ENCODE peak calls at places on chromosome 3, in eight cellular contexts. L is H9, G is cardiac fibroblast, M is ovary, W is cardiac muscle cell, X is omental fat pad, N is fibroblast of lung, F is glutamatergic neuron. O is an unnamed sample.

GRCh38 chr3:168024537-168024941 is 71.2 kb downstream of the GOLIM4 start:
- DNase-seq in M (no peak), F (no peak), L (no peak), N (peak), W (peak), X (no peak), G (peak), O (no peak)

GRCh38 chr3:107430214-107431047 is 53.2 kb downstream of the CCDC54 start:
- DNase-seq in X (no peak), W (peak), M (no peak), G (peak), N (peak), L (peak), F (no peak), O (no peak)

GRCh38 chr3:16437640-16438039 is 75.9 kb downstream of the RFTN1 start:
- DNase-seq in F (no peak), N (peak), G (no peak), X (no peak), M (no peak), W (no peak), L (no peak), O (no peak)

GRCh38 chr3:115915061-115915460 is 291.8 kb downstream of the GAP43 start:
- DNase-seq in G (no peak), N (no peak), X (no peak), L (no peak), W (no peak), F (no peak), M (no peak), O (no peak)

GRCh38 chr3:48600711-48601621 is 5.8 kb upstream of the COL7A1 start:
- DNase-seq in X (no peak), G (no peak), M (no peak), L (no peak), W (no peak), N (no peak), F (no peak), O (no peak)

GRCh38 chr3:185733980-185734724 is 90.7 kb downstream of the IGF2BP2 start:
- DNase-seq in X (no peak), N (peak), W (peak), G (peak), L (peak), M (no peak), F (no peak), O (no peak)

GRCh38 chr3:140545756-140546155 is 132.1 kb upstream of the TRIM42 start:
- DNase-seq in N (no peak), L (no peak), W (no peak), M (no peak), F (no peak), X (no peak), G (no peak), O (no peak)

GRCh38 chr3:40765884-40766283 is 241.1 kb downstream of the ZNF621 start:
- DNase-seq in G (peak), M (no peak), X (no peak), W (peak), F (no peak), L (no peak), N (no peak), O (no peak)

GRCh38 chr3:183253364-183253960 is 409 bp downstream of the B3GNT5 start:
- DNase-seq in W (peak), L (no peak), N (peak), X (no peak), M (peak), F (no peak), G (peak), O (peak)

GRCh38 chr3:129979891-129980290 is 5.4 kb downstream of the TRH start:
- DNase-seq in X (no peak), G (no peak), F (no peak), M (no peak), W (no peak), L (no peak), N (no peak), O (no peak)

GRCh38 chr3:10823516-10823818 is 7.4 kb downstream of the SLC6A11 start:
- DNase-seq in W (no peak), N (no peak), G (no peak), F (no peak), L (no peak), X (no peak), M (no peak), O (no peak)

GRCh38 chr3:42539871-42540714 is 37.6 kb downstream of the VIPR1 start:
- DNase-seq in W (peak), F (peak), M (no peak), X (no peak), L (peak), N (no peak), G (peak), O (peak)

GRCh38 chr3:176934698-176935097 is 262.6 kb downstream of the TBL1XR1 start:
- DNase-seq in M (no peak), F (no peak), X (no peak), W (no peak), N (no peak), L (no peak), G (no peak), O (no peak)

GRCh38 chr3:169348981-169349942 is 314.2 kb downstream of the MECOM start:
- DNase-seq in W (peak), G (peak), M (no peak), N (peak), X (no peak), F (no peak), L (no peak), O (no peak)

GRCh38 chr3:38623539-38623938 is 25.9 kb downstream of the SCN5A start:
- DNase-seq in G (no peak), F (no peak), M (no peak), N (no peak), W (no peak), L (peak), X (no peak), O (no peak)
- TF ChIP-seq CTCF in G (no peak), F (no peak), M (no peak), N (no peak), W (peak), L (peak), X (no peak), O (no peak)

GRCh38 chr3:124504332-124505059 is 225.8 kb upstream of the UMPS start:
- DNase-seq in L (no peak), N (peak), M (no peak), G (peak), F (no peak), X (no peak), W (peak), O (no peak)
- TF ChIP-seq CTCF in L (no peak), N (no peak), M (no peak), G (no peak), F (no peak), X (no peak), W (no peak), O (no peak)

DNA sequence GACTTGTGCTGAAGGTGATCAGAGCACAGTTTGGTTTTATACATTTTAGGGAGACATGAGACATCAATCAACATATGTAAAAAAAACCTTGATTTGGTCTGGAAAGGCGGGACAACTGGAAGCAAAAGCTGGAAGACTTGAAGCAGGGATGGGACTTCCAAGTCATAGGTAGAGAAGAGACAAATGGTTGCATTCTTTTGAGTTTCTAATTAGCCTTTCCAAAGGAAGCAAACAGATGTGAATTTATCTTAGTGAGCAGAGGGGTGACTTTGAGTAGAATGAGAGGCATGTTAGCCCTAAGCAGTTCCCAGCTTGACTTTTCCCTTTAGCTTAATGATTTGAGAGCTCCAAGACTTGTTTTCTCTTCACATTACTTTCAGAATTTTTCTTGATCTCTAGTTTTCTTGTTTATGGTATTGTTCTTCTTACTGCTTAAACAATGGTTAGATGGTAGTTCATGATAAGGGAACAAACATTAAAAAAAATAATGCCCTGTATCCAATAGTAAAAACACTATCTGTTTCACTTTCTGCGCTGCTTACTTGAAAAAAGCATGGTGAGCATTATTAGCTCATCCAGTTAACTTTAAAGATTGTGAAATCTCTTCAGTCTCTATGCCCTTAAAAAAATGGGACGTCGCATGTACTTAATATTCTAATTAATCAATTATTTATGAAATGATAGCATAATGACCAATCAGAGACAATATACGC is 48.5 kb upstream of the BCHE start:
- DNase-seq in W (no peak), F (no peak), G (no peak), X (no peak), L (no peak), M (no peak), N (no peak), O (no peak)
- TF ChIP-seq CTCF in W (no peak), F (no peak), G (no peak), X (no peak), L (no peak), M (no peak), N (no peak), O (no peak)

GRCh38 chr3:155548194-155548593 is 196.7 kb downstream of the PLCH1 start:
- DNase-seq in L (no peak), G (no peak), X (no peak), W (no peak), N (no peak), M (no peak), F (no peak), O (no peak)
- TF ChIP-seq CTCF in L (no peak), G (no peak), X (no peak), W (no peak), N (no peak), M (no peak), F (no peak), O (no peak)

GRCh38 chr3:173043757-173044156 is 97.3 kb downstream of the SPATA16 start:
- DNase-seq in G (no peak), N (no peak), F (no peak), W (no peak), X (no peak), L (no peak), M (no peak), O (no peak)

GRCh38 chr3:173044998-173045397 is 96.0 kb downstream of the SPATA16 start:
- DNase-seq in M (no peak), F (no peak), G (peak), X (no peak), W (peak), L (no peak), N (no peak), O (no peak)

GRCh38 chr3:173045770-173046382 is 95.2 kb downstream of the SPATA16 start:
- DNase-seq in M (no peak), N (peak), G (peak), W (peak), L (no peak), X (no peak), F (no peak), O (no peak)
- TF ChIP-seq CTCF in M (no peak), N (peak), G (peak), W (peak), L (peak), X (no peak), F (peak), O (no peak)

GRCh38 chr3:193630005-193630404 is 37.0 kb downstream of the OPA1 start:
- DNase-seq in G (no peak), L (no peak), M (no peak), X (no peak), F (no peak), N (peak), W (no peak), O (no peak)
- TF ChIP-seq CTCF in G (no peak), L (no peak), M (no peak), X (no peak), F (no peak), N (no peak), W (no peak), O (no peak)

GRCh38 chr3:165210132-165210531 is 13.9 kb upstream of the SLITRK3 start:
- DNase-seq in M (no peak), L (no peak), G (no peak), X (no peak), W (no peak), F (no peak), N (no peak), O (no peak)
- TF ChIP-seq CTCF in M (no peak), L (peak), G (peak), X (no peak), W (peak), F (peak), N (peak), O (no peak)

DNA sequence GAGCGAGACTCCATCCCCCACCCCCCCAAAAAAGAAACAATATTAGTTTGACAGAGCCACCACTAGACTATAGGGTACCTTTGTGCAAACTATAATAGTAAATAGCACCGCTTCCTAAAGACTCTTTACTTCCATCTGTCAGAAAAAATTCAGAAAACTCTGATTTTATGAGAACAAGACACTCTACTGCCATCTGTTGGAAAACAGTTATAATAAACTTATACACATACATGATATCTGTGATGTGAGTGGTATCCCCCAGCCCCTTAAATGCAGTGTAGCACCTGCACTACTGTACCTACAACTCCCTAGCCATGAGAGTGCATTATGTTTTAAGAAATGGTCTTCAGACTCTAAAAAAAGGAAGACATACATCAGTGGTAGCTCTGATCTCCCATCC is 47.1 kb upstream of the CTDSPL start:
- DNase-seq in N (peak), G (peak), F (no peak), M (no peak), W (peak), X (no peak), L (no peak), O (no peak)
- TF ChIP-seq CTCF in N (peak), G (no peak), F (peak), M (peak), W (peak), X (no peak), L (peak), O (no peak)

DNA sequence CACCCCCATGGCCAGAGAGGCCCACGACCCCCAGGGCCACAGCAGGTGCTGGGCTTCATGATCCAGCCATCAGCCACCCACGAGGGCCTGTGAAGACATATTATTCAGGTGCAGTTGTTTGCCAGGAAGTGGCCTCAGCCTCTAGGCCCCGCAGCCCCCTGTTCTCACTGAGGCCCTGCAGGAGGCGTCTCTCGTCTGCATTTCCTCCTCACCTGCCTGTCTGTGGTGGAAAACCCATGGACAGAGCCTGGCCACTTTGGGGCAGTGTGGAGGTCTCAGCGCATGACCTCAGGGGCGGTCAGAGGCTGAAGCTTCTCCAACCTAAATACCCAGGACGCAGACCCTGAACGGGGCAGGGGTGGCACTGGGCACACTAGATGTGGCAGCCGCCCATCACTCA is 18.6 kb downstream of the UROC1 start:
- DNase-seq in L (peak), X (no peak), G (no peak), N (no peak), F (no peak), M (no peak), W (no peak), O (no peak)
- TF ChIP-seq CTCF in L (peak), X (no peak), G (no peak), N (no peak), F (no peak), M (no peak), W (no peak), O (no peak)

GRCh38 chr3:76044601-76045600 is 259.6 kb upstream of the ZNF717 start:
- DNase-seq in X (no peak), N (peak), G (peak), M (no peak), W (peak), L (no peak), F (peak), O (no peak)
- TF ChIP-seq CTCF in X (no peak), N (peak), G (peak), M (no peak), W (peak), L (peak), F (peak), O (no peak)